ENCODE peak calls at places on chromosomes 3 and 15, in seven cellular contexts. S is suprapubic skin; C is CD8-positive, alpha-beta T cell; K is colonic mucosa; Y is brain microvascular endothelial cell; N is IMR-90; Q is PC-9. L is an unnamed sample.

GRCh38 chr3:193932576-193932975 is 203.4 kb upstream of the HES1 start:
- DNase-seq in K (no peak), Y (no peak), Q (no peak), N (no peak), S (no peak), C (no peak), L (no peak)

GRCh38 chr3:126344380-126345041 is 12.7 kb downstream of the KLF15 start:
- DNase-seq in C (no peak), Q (no peak), K (peak), Y (no peak), N (no peak), S (peak), L (no peak)

GRCh38 chr3:30292192-30292893 is 314.1 kb upstream of the TGFBR2 start:
- DNase-seq in N (peak), C (no peak), Q (no peak), K (no peak), Y (peak), S (no peak), L (no peak)

GRCh38 chr3:48157950-48158376 is 30.3 kb downstream of the CDC25A start:
- DNase-seq in Q (no peak), C (peak), K (peak), S (no peak), Y (peak), N (peak), L (no peak)

GRCh38 chr15:48637639-48638038 is 7.9 kb downstream of the FBN1 start:
- DNase-seq in N (no peak), Q (no peak), K (no peak), S (no peak), C (no peak), Y (no peak), L (no peak)

GRCh38 chr15:62752687-62753517 is 289.6 kb upstream of the TPM1 start:
- DNase-seq in C (no peak), Q (peak), K (no peak), Y (peak), N (peak), S (no peak), L (no peak)

GRCh38 chr3:35679409-35680080 is 40.2 kb downstream of the ARPP21 start:
- DNase-seq in Y (no peak), C (no peak), S (no peak), N (no peak), Q (no peak), K (no peak), L (no peak)

GRCh38 chr3:31729082-31729481 is 196.4 kb downstream of the STT3B start:
- DNase-seq in K (no peak), C (no peak), N (no peak), S (no peak), Q (no peak), Y (no peak), L (no peak)

GRCh38 chr3:101796076-101796475 is 17.1 kb downstream of the NXPE3 start:
- DNase-seq in C (no peak), N (no peak), Q (no peak), K (no peak), Y (no peak), S (no peak), L (no peak)

GRCh38 chr3:49534581-49535495 is 19.4 kb upstream of the BSN start:
- DNase-seq in N (no peak), K (no peak), C (no peak), S (no peak), Q (no peak), Y (no peak), L (no peak)

GRCh38 chr3:143060906-143061305 is 58.7 kb upstream of the CHST2 start:
- DNase-seq in Y (no peak), S (no peak), Q (no peak), K (no peak), N (no peak), C (no peak), L (no peak)

GRCh38 chr3:72052841-72053409 is 268.0 kb upstream of the PROK2 start:
- DNase-seq in Y (no peak), S (no peak), K (no peak), N (no peak), C (no peak), Q (no peak), L (no peak)

GRCh38 chr3:162770556-162770955 is 1273.9 kb downstream of the OTOL1 start:
- DNase-seq in N (peak), K (no peak), S (no peak), C (no peak), Y (no peak), Q (no peak), L (no peak)

GRCh38 chr3:186825294-186825821 is 17.2 kb upstream of the ADIPOQ start:
- DNase-seq in Y (peak), Q (no peak), K (no peak), C (peak), S (no peak), N (peak), L (no peak)

GRCh38 chr3:188387921-188388320 is 234.0 kb downstream of the LPP start:
- DNase-seq in Q (no peak), C (no peak), K (no peak), N (no peak), S (no peak), Y (no peak), L (no peak)

GRCh38 chr3:188390775-188391443 is 237.0 kb downstream of the LPP start:
- DNase-seq in S (no peak), C (no peak), Q (no peak), Y (no peak), K (no peak), N (no peak), L (no peak)

GRCh38 chr3:188391597-188391996 is 237.6 kb downstream of the LPP start:
- DNase-seq in N (no peak), C (no peak), S (no peak), Q (no peak), Y (no peak), K (no peak), L (no peak)

GRCh38 chr3:188390347-188390718 is 236.4 kb downstream of the LPP start:
- DNase-seq in S (no peak), C (no peak), K (no peak), Q (no peak), N (no peak), Y (no peak), L (no peak)

DNA sequence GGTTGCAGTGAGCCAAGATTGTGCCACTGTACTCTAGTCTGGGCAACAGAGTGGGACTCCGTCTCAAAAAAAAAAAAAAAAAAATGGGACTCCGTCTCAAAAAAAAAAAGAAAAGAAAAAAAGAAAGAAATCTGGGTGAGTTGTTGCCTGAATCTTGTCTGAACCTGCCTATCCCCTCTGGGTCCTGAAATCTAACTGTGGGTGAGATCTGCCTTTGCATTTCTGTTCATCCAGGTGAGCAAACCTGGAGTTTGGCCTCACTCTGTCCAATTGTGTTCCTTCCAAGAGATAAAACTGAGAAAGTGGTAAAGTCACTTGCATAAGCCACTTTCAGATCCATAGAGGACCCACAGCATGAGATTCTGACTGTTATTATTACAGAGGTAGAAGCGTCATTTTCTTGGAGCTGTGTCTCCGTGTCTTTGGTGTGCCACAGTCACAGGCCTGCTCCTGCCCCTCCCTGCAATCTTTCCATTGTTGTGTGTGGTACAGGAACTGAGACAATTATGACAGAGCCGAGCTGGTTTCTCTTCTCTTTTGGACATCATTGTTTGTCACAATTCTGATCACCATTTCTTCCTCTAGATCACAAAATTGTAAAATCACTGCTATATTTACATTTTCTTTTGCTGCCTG is 235.9 kb downstream of the LPP start:
- DNase-seq in Q (no peak), C (peak), N (no peak), Y (no peak), K (peak), S (no peak), L (no peak)
- H3K27ac ChIP-seq in Q (no peak), C (no peak), N (no peak), Y (no peak), K (peak), S (peak), L (peak)

GRCh38 chr3:164406281-164406680 is 672.0 kb downstream of the SI start:
- DNase-seq in N (no peak), Y (no peak), K (no peak), S (no peak), Q (no peak), C (no peak), L (no peak)
- H3K27ac ChIP-seq in N (no peak), Y (no peak), K (peak), S (no peak), Q (no peak), C (no peak), L (no peak)

DNA sequence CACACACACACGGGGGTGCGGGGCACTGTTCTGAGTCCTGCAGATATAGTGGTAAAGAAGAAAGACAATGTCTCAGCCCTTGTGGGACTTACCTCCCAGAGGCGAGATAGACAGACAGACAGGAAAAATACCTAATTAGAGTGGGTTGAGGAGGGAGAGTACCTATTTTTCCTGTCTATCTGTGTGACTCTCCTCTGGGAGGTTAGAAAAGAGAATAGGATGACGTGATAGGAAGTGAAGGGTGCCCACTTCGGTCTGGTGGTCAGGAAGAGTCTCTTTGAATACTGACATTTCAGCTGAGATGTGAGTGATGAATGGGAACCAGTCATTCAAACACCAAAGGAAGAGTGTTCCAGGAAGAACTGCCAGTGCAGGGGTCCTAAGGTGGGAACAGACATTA is 4.1 kb upstream of the APOD start:
- DNase-seq in N (no peak), Y (no peak), C (no peak), S (no peak), Q (no peak), K (no peak), L (no peak)
- H3K27ac ChIP-seq in N (no peak), Y (no peak), C (no peak), S (no peak), Q (no peak), K (no peak), L (no peak)

GRCh38 chr3:66443404-66443803 is 57.4 kb downstream of the LRIG1 start:
- DNase-seq in S (no peak), K (no peak), Y (no peak), Q (no peak), N (no peak), C (no peak), L (no peak)

GRCh38 chr3:66444146-66444644 is 56.6 kb downstream of the LRIG1 start:
- DNase-seq in S (no peak), Q (no peak), K (no peak), N (no peak), C (no peak), Y (no peak), L (no peak)

GRCh38 chr3:66441692-66442091 is 59.1 kb downstream of the LRIG1 start:
- DNase-seq in Q (no peak), Y (no peak), S (no peak), C (no peak), K (no peak), N (no peak), L (no peak)

GRCh38 chr3:66441124-66441523 is 59.7 kb downstream of the LRIG1 start:
- DNase-seq in Q (peak), S (no peak), K (no peak), C (no peak), Y (no peak), N (peak), L (no peak)

GRCh38 chr3:66442254-66443249 is 58.3 kb downstream of the LRIG1 start:
- DNase-seq in Q (no peak), K (peak), C (no peak), S (no peak), Y (peak), N (peak), L (no peak)
- H3K27ac ChIP-seq in Q (no peak), K (peak), C (no peak), S (peak), Y (peak), N (peak), L (peak)

DNA sequence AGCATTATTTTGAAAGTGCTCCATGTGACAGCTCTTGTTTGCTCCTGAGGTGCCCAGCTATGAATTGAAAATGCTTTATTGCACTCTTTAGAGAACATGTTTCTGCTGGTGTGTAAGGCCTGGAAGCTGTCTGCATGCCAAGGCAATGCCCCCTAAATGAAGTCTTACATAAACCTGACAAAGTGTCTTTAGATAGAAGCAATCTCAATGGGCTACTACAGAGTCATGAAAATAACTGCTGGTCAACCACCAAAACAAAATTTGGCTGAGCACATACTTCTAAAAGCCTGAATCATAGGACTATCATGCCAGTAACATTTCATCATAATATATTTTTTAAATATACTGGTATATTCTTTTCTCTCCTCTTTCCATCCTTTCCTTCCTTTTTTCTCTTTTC is 178.7 kb downstream of the THRB start:
- DNase-seq in Y (no peak), C (no peak), K (no peak), N (no peak), Q (no peak), S (no peak), L (peak)
- H3K27ac ChIP-seq in Y (no peak), C (no peak), K (no peak), N (no peak), Q (peak), S (no peak), L (peak)

GRCh38 chr15:31398677-31399260 is 72.1 kb downstream of the KLF13 start:
- DNase-seq in Y (no peak), C (no peak), Q (no peak), N (no peak), K (peak), S (no peak), L (no peak)

GRCh38 chr15:31400222-31400927 is 73.7 kb downstream of the KLF13 start:
- DNase-seq in N (no peak), K (peak), Y (no peak), S (no peak), C (no peak), Q (no peak), L (no peak)

GRCh38 chr15:31401282-31401681 is 74.6 kb downstream of the KLF13 start:
- DNase-seq in Y (no peak), Q (no peak), K (no peak), S (no peak), N (no peak), C (no peak), L (no peak)

GRCh38 chr15:31397851-31398661 is 71.4 kb downstream of the KLF13 start:
- DNase-seq in C (no peak), Y (no peak), N (no peak), S (no peak), K (peak), Q (no peak), L (no peak)

DNA sequence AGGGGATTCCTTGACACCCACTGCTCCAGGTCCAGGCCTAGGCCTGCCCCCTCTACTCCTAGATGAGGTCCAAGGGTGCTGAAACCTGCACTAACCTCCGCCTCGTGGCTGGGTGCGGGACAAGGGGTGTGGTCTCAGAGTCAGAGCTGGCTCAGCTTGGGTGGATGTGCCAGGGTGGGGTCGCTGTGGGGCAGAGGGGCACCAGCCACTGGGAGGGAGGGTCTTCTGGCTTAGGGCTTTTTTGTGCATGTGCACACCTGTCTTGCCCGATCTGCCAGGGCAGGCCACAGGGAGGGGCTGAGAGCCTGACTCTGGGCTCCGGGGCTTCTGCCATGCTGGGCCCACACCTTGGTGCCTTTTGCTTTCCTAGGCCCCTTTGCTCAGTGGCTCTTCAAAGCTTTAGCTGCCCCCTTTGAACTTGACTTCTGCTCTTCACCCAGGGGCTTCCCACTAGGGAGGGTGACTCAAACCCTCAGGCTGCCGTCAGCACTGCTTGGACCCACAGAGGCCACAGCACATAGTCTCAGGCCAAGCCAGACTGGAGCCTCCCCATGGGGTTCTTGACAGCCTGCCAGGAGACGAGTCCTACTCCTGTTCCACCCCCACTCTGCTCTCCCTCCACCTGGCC is 73.0 kb downstream of the KLF13 start:
- DNase-seq in S (no peak), C (no peak), Q (no peak), Y (peak), N (peak), K (peak), L (no peak)
- H3K27ac ChIP-seq in S (peak), C (no peak), Q (no peak), Y (no peak), N (no peak), K (no peak), L (no peak)

L was measured in epithelial cell of prostate.